ENCODE peak calls at places on chromosomes 16 and 17, in eight cellular contexts. A is type B pancreatic cell; K is AG04450; H is mesothelial cell of epicardium; N is CD8-positive, alpha-beta T cell; C is mammary epithelial cell; P is Peyer's patch; U is fibroblast of mammary gland. J is an unnamed sample.

GRCh38 chr17:50027639-50028206 is 28.2 kb upstream of the ITGA3 start:
- DNase-seq in A (no peak), K (peak; percentile 75), H (no peak), N (no peak), C (peak; percentile 99), P (no peak), U (peak; percentile 94), J (no peak)

GRCh38 chr17:63418540-63418939 is 27.6 kb downstream of the CYB561 start:
- DNase-seq in A (no peak), K (no peak), H (no peak), N (no peak), C (no peak), P (no peak), U (no peak), J (no peak)

GRCh38 chr17:71667661-71668060 is 453.2 kb upstream of the SOX9 start:
- DNase-seq in A (no peak), K (no peak), H (no peak), N (no peak), C (no peak), P (no peak), U (no peak), J (no peak)

GRCh38 chr16:16149710-16150116 is 73.6 kb downstream of the ABCC6 start:
- DNase-seq in A (no peak), K (no peak), H (no peak), N (no peak), C (no peak), P (no peak), U (no peak), J (no peak)

GRCh38 chr16:27264151-27264550 is 4.4 kb downstream of the NSMCE1 start:
- DNase-seq in A (no peak), K (no peak), H (no peak), N (no peak), C (peak; percentile 92), P (no peak), U (peak; percentile 78), J (no peak)

GRCh38 chr17:74919440-74920305 is 3.4 kb downstream of the USH1G start:
- DNase-seq in A (no peak), K (no peak), H (no peak), N (no peak), C (no peak), P (no peak), U (peak; percentile 3), J (no peak)

GRCh38 chr17:32909787-32910369 is 18.1 kb upstream of the TMEM98 start:
- DNase-seq in A (peak; percentile 68), K (peak; percentile 66), H (no peak), N (peak; percentile 59), C (peak; percentile 69), P (peak; percentile 62), U (peak; percentile 88), J (peak; percentile 42)

GRCh38 chr16:86466695-86467406 is 43.5 kb upstream of the FOXF1 start:
- DNase-seq in A (no peak), K (peak; percentile 34), H (no peak), N (no peak), C (no peak), P (no peak), U (peak; percentile 33), J (no peak)

GRCh38 chr17:798246-798645 is 16.1 kb downstream of the MRM3 start:
- DNase-seq in A (no peak), K (no peak), H (no peak), N (no peak), C (no peak), P (no peak), U (no peak), J (no peak)

GRCh38 chr16:10200823-10201571 is 18.8 kb upstream of the GRIN2A start:
- DNase-seq in A (no peak), K (no peak), H (no peak), N (no peak), C (no peak), P (no peak), U (no peak), J (no peak)

GRCh38 chr16:35386619-35387018 is 1927.2 kb downstream of the TP53TG3F start:
- DNase-seq in A (no peak), K (no peak), H (no peak), N (no peak), C (no peak), P (no peak), U (no peak), J (no peak)

GRCh38 chr17:39658760-39659159 is 6.4 kb upstream of the TCAP start:
- DNase-seq in A (no peak), K (no peak), H (no peak), N (no peak), C (no peak), P (no peak), U (no peak), J (no peak)

GRCh38 chr17:77352441-77352840 is 211.7 kb downstream of the SEC14L1 start:
- DNase-seq in A (peak; percentile 40), K (no peak), H (no peak), N (peak; percentile 27), C (no peak), P (no peak), U (no peak), J (peak; percentile 9)

DNA sequence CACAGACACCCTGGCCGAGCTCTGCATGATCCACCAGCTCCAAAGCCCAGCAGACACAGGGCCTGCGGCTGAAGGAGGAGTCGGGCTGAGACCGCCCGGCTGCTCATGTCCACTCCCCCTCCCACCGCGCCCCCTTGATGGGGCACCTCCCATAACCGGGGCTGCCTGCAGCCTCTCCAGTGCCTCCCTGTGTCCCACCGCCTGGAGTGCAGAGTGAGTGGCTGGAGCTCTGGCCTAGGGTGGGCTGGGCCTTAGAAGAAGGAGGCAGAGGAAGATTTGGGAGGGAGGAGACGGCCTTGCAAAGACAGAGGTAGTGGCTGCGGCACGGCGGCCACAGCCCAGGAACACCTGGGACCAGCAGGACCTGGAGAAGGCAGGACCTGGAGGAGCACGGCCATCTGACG is 4.0 kb downstream of the CBFA2T3 start:
- DNase-seq in A (no peak), K (no peak), H (no peak), N (no peak), C (no peak), P (no peak), U (no peak), J (no peak)
- TF ChIP-seq CTCF in A (no peak), K (no peak), H (no peak), N (no peak), C (no peak), P (no peak), U (no peak), J (no peak)

GRCh38 chr17:58529275-58529674 is 14.8 kb upstream of the MTMR4 start:
- DNase-seq in A (no peak), K (no peak), H (no peak), N (no peak), C (no peak), P (no peak), U (no peak), J (no peak)

GRCh38 chr17:58525239-58525638 is 10.8 kb upstream of the MTMR4 start:
- DNase-seq in A (no peak), K (peak; percentile 55), H (no peak), N (no peak), C (peak; percentile 40), P (no peak), U (peak; percentile 86), J (no peak)

GRCh38 chr17:58527949-58528348 is 13.5 kb upstream of the MTMR4 start:
- DNase-seq in A (no peak), K (no peak), H (no peak), N (no peak), C (peak; percentile 49), P (no peak), U (peak; percentile 33), J (no peak)

GRCh38 chr17:58528443-58528842 is 14.0 kb upstream of the MTMR4 start:
- DNase-seq in A (no peak), K (no peak), H (no peak), N (no peak), C (no peak), P (no peak), U (no peak), J (no peak)

DNA sequence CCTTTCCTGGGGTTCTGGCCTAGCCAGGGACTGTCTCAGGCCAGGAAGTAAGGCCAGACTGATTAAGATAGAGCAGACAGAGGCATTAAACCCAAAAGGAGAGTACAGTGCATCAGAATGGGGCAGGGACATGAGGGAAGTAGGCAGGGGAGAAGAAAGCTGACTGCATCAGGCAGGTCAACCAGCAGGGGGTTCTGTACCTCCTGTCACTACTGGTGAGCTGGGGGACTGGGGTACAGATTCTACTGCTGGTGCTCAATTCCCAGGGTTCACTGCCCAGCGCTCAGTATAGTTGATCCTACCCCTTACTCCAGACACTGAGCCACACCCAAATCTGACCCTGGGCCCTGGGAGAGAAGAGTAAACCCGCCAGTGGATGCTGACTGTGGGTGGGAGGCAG is 12.9 kb upstream of the MTMR4 start:
- DNase-seq in A (no peak), K (no peak), H (no peak), N (no peak), C (no peak), P (no peak), U (no peak), J (no peak)
- TF ChIP-seq CTCF in A (peak; percentile 45), K (peak; percentile 23), H (no peak), N (no peak), C (no peak), P (no peak), U (peak; percentile 26), J (no peak)

DNA sequence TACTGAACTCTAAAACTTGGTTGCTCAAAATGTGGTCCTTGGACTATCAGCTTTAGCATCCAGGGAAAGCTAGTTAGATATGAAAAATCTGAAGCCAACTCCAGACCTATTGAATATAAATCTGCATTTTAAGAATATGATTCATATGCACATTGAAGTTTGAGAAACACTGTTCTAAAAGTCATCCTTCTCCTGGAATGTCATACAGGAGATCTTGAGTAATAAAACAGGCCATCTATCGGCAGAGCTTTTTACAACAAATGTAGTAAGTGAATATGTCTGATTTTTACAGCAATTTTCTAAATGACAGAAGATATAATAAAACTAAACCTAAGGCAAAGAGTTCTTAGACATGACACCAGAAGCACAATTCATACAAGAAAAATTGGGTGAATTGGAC is 140.4 kb downstream of the PMP22 start:
- DNase-seq in A (no peak), K (no peak), H (no peak), N (no peak), C (no peak), P (no peak), U (peak; percentile 23), J (no peak)
- TF ChIP-seq CTCF in A (no peak), K (no peak), H (no peak), N (no peak), C (no peak), P (no peak), U (no peak), J (no peak)

GRCh38 chr16:894841-895240 is 75.9 kb downstream of the LMF1 start:
- DNase-seq in A (no peak), K (no peak), H (no peak), N (no peak), C (no peak), P (no peak), U (no peak), J (no peak)

GRCh38 chr16:894136-894535 is 76.6 kb downstream of the LMF1 start:
- DNase-seq in A (no peak), K (no peak), H (no peak), N (no peak), C (no peak), P (no peak), U (no peak), J (no peak)

GRCh38 chr16:892536-893255 is 78.1 kb downstream of the LMF1 start:
- DNase-seq in A (no peak), K (no peak), H (no peak), N (no peak), C (no peak), P (no peak), U (no peak), J (no peak)

GRCh38 chr16:892006-892405 is 78.8 kb downstream of the LMF1 start:
- DNase-seq in A (no peak), K (no peak), H (no peak), N (no peak), C (no peak), P (no peak), U (no peak), J (no peak)

GRCh38 chr16:893360-893759 is 77.4 kb downstream of the LMF1 start:
- DNase-seq in A (no peak), K (no peak), H (no peak), N (no peak), C (no peak), P (no peak), U (no peak), J (no peak)
- TF ChIP-seq CTCF in A (no peak), K (no peak), H (no peak), N (no peak), C (no peak), P (no peak), U (no peak), J (no peak)